ENCODE peak calls at places on chromosomes 4 and X, in ten cellular contexts. C is body of pancreas, J is ovary, I is A549, T is Peyer's patch, E is IMR-90, Y is uterus, G is testis, X is stomach, F is spleen. M is an unnamed sample.

GRCh38 chr4:2805712-2806391 is 13.0 kb downstream of the SH3BP2 start:
- DNase-seq in E (no peak), I (no peak), G (peak; percentile 65), J (no peak), C (peak; percentile 77), Y (peak; percentile 56), X (peak; percentile 93), F (peak; percentile 91), T (peak; percentile 94), M (peak; percentile 54)

GRCh38 chrX:68995780-68996551 is 167.1 kb downstream of the EFNB1 start:
- DNase-seq in F (no peak), J (peak; percentile 74), C (no peak), E (peak; percentile 78), G (peak; percentile 54), I (no peak), X (no peak), Y (peak; percentile 75), T (peak; percentile 79), M (peak; percentile 14)

GRCh38 chr4:38512840-38513239 is 151.2 kb upstream of the KLF3 start:
- DNase-seq in I (no peak), J (no peak), C (no peak), F (no peak), T (no peak), Y (no peak), X (no peak), E (no peak), G (no peak), M (no peak)

GRCh38 chr4:1907848-1908525 is 36.8 kb downstream of the NSD2 start:
- DNase-seq in E (no peak), X (no peak), Y (no peak), C (no peak), F (no peak), T (no peak), G (no peak), I (no peak), J (no peak), M (no peak)

GRCh38 chr4:70801265-70801809 is 38.4 kb downstream of the GRSF1 start:
- DNase-seq in X (no peak), E (no peak), T (no peak), C (no peak), F (no peak), I (no peak), Y (no peak), J (no peak), G (no peak), M (no peak)

GRCh38 chr4:114015444-114015899 is 36.0 kb upstream of the ARSJ start:
- DNase-seq in E (peak; percentile 99), J (no peak), Y (no peak), I (peak; percentile 40), T (no peak), F (no peak), C (no peak), X (no peak), G (no peak), M (no peak)

GRCh38 chrX:7111518-7111917 is 36.0 kb upstream of the STS start:
- DNase-seq in G (no peak), J (no peak), I (no peak), X (no peak), T (no peak), F (no peak), E (no peak), Y (no peak), C (no peak), M (no peak)

GRCh38 chrX:14916017-14916674 is 42.9 kb downstream of the MOSPD2 start:
- DNase-seq in F (no peak), X (no peak), G (no peak), Y (no peak), T (no peak), C (no peak), E (peak; percentile 81), I (no peak), J (no peak), M (no peak)

GRCh38 chr4:92304636-92305035 is 870 bp downstream of the GRID2 start:
- DNase-seq in G (peak; percentile 14), F (no peak), T (no peak), J (no peak), E (no peak), C (no peak), Y (no peak), X (no peak), I (no peak), M (no peak)

GRCh38 chr4:20259707-20260106 is 8.0 kb downstream of the SLIT2 start:
- DNase-seq in I (no peak), J (no peak), C (no peak), X (no peak), F (no peak), G (no peak), T (no peak), E (no peak), Y (no peak), M (no peak)

GRCh38 chr4:7985891-7986441 is 46.3 kb upstream of the AFAP1 start:
- DNase-seq in C (no peak), T (no peak), F (no peak), I (no peak), E (peak; percentile 36), Y (no peak), G (no peak), J (no peak), X (no peak), M (no peak)

GRCh38 chrX:41761702-41762101 is 37.7 kb downstream of the GPR82 start:
- DNase-seq in F (no peak), E (no peak), C (no peak), T (no peak), G (no peak), Y (no peak), J (no peak), I (no peak), X (no peak), M (no peak)

GRCh38 chr4:18049446-18049845 is 27.9 kb upstream of the LCORL start:
- DNase-seq in T (no peak), X (no peak), G (no peak), C (no peak), E (peak; percentile 16), I (no peak), J (no peak), Y (no peak), F (no peak), M (no peak)

GRCh38 chrX:70169281-70169680 is 8.0 kb upstream of the DGAT2L6 start:
- DNase-seq in I (no peak), X (no peak), F (no peak), J (no peak), E (no peak), Y (no peak), G (no peak), C (no peak), T (no peak), M (no peak)

GRCh38 chr4:114151-114550 is 10.2 kb upstream of the ZNF718 start:
- DNase-seq in T (no peak), Y (no peak), G (no peak), F (no peak), C (no peak), X (no peak), E (no peak), I (no peak), J (no peak), M (no peak)
- H3K9me3 ChIP-seq in T (no peaks in the 10 kb centered on the region), Y (no peaks in the 10 kb centered on the region), G (no peaks in the 10 kb centered on the region), F (peaks cover 62% of the 10 kb centered on the region), C (no peaks in the 10 kb centered on the region), X (no peaks in the 10 kb centered on the region), E (peaks cover 20% of the 10 kb centered on the region), I (no peaks in the 10 kb centered on the region), J (peaks cover 10% of the 10 kb centered on the region), M (no peaks in the 10 kb centered on the region)

GRCh38 chr4:139816856-139817255 is 151.2 kb downstream of the MGST2 start:
- DNase-seq in F (no peak), I (no peak), Y (no peak), J (no peak), C (no peak), G (no peak), T (no peak), X (no peak), E (no peak), M (no peak)

GRCh38 chr4:139810710-139811109 is 145.1 kb downstream of the MGST2 start:
- DNase-seq in F (no peak), I (no peak), J (no peak), T (no peak), E (no peak), C (no peak), Y (no peak), X (no peak), G (peak; percentile 65), M (no peak)

GRCh38 chr4:139815646-139816601 is 150.3 kb downstream of the MGST2 start:
- DNase-seq in I (no peak), T (no peak), J (peak; percentile 64), E (peak; percentile 90), Y (peak; percentile 86), F (no peak), C (no peak), G (peak; percentile 81), X (no peak), M (no peak)

GRCh38 chr4:139817657-139818452 is 152.2 kb downstream of the MGST2 start:
- DNase-seq in J (no peak), F (no peak), E (no peak), C (no peak), T (no peak), I (no peak), X (no peak), G (no peak), Y (peak; percentile 44), M (no peak)

GRCh38 chr4:139814285-139815015 is 148.8 kb downstream of the MGST2 start:
- DNase-seq in I (no peak), Y (peak; percentile 72), C (no peak), G (peak; percentile 26), X (no peak), E (peak; percentile 41), J (peak; percentile 31), T (no peak), F (no peak), M (no peak)
- TF ChIP-seq POLR2A in I (no peak), Y (no peak), C (no peak), G (no peak), X (no peak), E (no peak), J (no peak), T (no peak), F (no peak), M (no peak)

GRCh38 chr4:95908806-95909205 is 68.9 kb downstream of the PDHA2 start:
- DNase-seq in C (no peak), G (no peak), J (no peak), E (no peak), Y (no peak), F (no peak), X (no peak), I (no peak), T (no peak), M (no peak)
- H3K9me3 ChIP-seq in C (no peaks in the 10 kb centered on the region), G (no peaks in the 10 kb centered on the region), J (no peaks in the 10 kb centered on the region), E (peaks cover 5% of the 10 kb centered on the region), Y (no peaks in the 10 kb centered on the region), F (no peaks in the 10 kb centered on the region), X (no peaks in the 10 kb centered on the region), I (no peaks in the 10 kb centered on the region), T (no peaks in the 10 kb centered on the region), M (no peaks in the 10 kb centered on the region)

DNA sequence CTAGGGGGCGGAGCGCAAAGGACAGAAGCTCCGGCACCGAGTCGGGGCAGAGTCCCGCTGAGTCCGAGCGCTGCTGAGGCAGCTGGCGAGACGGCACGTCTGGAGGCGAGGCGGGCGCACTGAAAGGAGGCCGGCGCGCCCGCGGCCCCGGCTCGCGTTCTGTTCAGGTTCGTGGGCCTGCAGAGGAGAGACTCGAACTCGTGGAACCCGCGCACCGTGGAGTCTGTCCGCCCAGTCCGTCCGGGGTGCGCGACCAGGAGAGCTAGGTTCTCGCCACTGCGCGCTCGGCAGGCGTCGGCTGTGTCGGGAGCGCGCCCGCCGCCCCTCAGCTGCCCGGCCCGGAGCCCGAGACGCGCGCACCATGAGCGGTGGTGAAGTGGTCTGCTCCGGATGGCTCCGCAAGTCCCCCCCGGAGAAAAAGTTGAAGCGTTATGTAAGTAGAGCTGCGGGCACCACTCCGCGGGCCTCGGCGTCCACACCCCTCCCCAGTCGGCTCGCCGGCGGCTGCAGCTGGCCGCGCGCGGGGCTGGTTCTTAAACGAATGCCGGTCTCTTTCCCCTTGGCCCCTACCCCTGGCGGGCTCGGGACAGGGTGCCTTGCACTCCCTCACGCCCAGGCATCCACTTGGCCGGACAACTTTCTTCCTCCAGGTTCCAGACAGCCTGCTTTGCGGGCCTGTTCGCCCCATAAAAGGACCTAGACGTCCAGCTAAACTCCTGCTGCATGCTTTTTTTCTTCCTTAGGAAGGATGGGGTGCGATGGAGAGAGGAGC is at the start of gene GAB1:
- DNase-seq in T (peak; percentile 92), F (peak; percentile 94), E (peak; percentile 80), C (peak; percentile 75), G (peak; percentile 81), X (peak; percentile 77), Y (peak; percentile 74), J (peak; percentile 77), I (peak; percentile 13), M (peak; percentile 61)
- TF ChIP-seq POLR2A in T (peak; percentile 33), F (no peak), E (no peak), C (peak; percentile 73), G (no peak), X (no peak), Y (peak; percentile 20), J (no peak), I (no peak), M (no peak)